ENCODE peak calls at places on chromosome 1, in six cellular contexts. A is body of pancreas, R is AG04449, C is heart right ventricle, Y is fibroblast of lung, N is endothelial cell of umbilical vein. Z is an unnamed sample.

GRCh38 chr1:32480003-32480402 is 15.1 kb downstream of the ZBTB8B start:
- DNase-seq in R (no peak), A (no peak), Y (no peak), C (no peak), N (no peak), Z (no peak)

GRCh38 chr1:235326719-235327558 is 1.0 kb downstream of the ARID4B start:
- DNase-seq in Y (no peak), R (no peak), C (peak), N (peak), A (peak), Z (no peak)

GRCh38 chr1:31435471-31436409 is 22.7 kb downstream of the SERINC2 start:
- DNase-seq in A (no peak), R (no peak), N (no peak), C (no peak), Y (no peak), Z (no peak)

GRCh38 chr1:58861510-58861909 is 77.7 kb upstream of the JUN start:
- DNase-seq in N (no peak), C (no peak), Y (no peak), A (no peak), R (no peak), Z (no peak)

GRCh38 chr1:21022279-21023040 is 154.2 kb downstream of the EIF4G3 start:
- DNase-seq in Y (peak), A (peak), R (peak), C (peak), N (peak), Z (peak)

GRCh38 chr1:25167269-25168192 is 64.8 kb downstream of the SYF2 start:
- DNase-seq in N (no peak), R (no peak), Y (no peak), A (peak), C (no peak), Z (no peak)

GRCh38 chr1:21752186-21752585 is 30.8 kb downstream of the USP48 start:
- DNase-seq in C (no peak), R (no peak), A (no peak), Y (no peak), N (no peak), Z (peak)

GRCh38 chr1:78519446-78519845 is 28.7 kb downstream of the PTGFR start:
- DNase-seq in N (no peak), A (no peak), C (no peak), R (no peak), Y (no peak), Z (peak)

GRCh38 chr1:177012342-177012741 is 152.2 kb downstream of the ASTN1 start:
- DNase-seq in R (no peak), A (no peak), N (no peak), Y (no peak), C (no peak), Z (no peak)

GRCh38 chr1:219537182-219537581 is 75.7 kb downstream of the ZC3H11B start:
- DNase-seq in R (no peak), A (no peak), Y (no peak), N (no peak), C (no peak), Z (no peak)

GRCh38 chr1:55989971-55990370 is 589.4 kb downstream of the PLPP3 start:
- DNase-seq in A (no peak), C (no peak), Y (peak), N (no peak), R (no peak), Z (no peak)

GRCh38 chr1:37484325-37485051 is 10.1 kb downstream of the ZC3H12A start:
- DNase-seq in R (no peak), Y (no peak), A (peak), N (no peak), C (no peak), Z (no peak)

GRCh38 chr1:81044708-81045107 is 756.0 kb upstream of the ADGRL2 start:
- DNase-seq in Y (peak), C (peak), R (no peak), A (no peak), N (no peak), Z (no peak)

GRCh38 chr1:7300893-7301292 is 470.2 kb upstream of the VAMP3 start:
- DNase-seq in N (peak), A (no peak), R (peak), C (no peak), Y (peak), Z (peak)

GRCh38 chr1:61950418-61950817 is 208.1 kb downstream of the PATJ start:
- DNase-seq in N (peak), C (no peak), Y (no peak), R (no peak), A (no peak), Z (no peak)

GRCh38 chr1:17439250-17440073 is at the start of gene RCC2:
- DNase-seq in N (peak), Y (peak), C (peak), R (no peak), A (peak), Z (peak)

GRCh38 chr1:15322648-15323350 is 75.8 kb downstream of the FHAD1 start:
- DNase-seq in C (peak), N (peak), Y (no peak), R (no peak), A (peak), Z (no peak)

GRCh38 chr1:13922440-13922839 is 222.5 kb downstream of the PRDM2 start:
- DNase-seq in C (no peak), Y (no peak), R (no peak), N (no peak), A (no peak), Z (no peak)

GRCh38 chr1:201190624-201191051 is at the start of gene IGFN1:
- DNase-seq in Y (no peak), R (no peak), C (no peak), N (no peak), A (no peak), Z (no peak)

GRCh38 chr1:247562169-247562568 is 13.2 kb downstream of the GCSAML start:
- DNase-seq in R (no peak), Y (no peak), N (no peak), A (no peak), C (no peak), Z (no peak)

GRCh38 chr1:33300673-33301072 is 20.2 kb downstream of the A3GALT2 start:
- DNase-seq in R (peak), A (peak), N (no peak), Y (peak), C (no peak), Z (peak)

GRCh38 chr1:58585591-58586151 is 8.6 kb upstream of the TACSTD2 start:
- DNase-seq in C (no peak), Y (peak), N (peak), A (no peak), R (no peak), Z (no peak)

GRCh38 chr1:156897078-156897825 is 3.7 kb downstream of the PEAR1 start:
- DNase-seq in R (no peak), C (no peak), N (peak), A (no peak), Y (peak), Z (no peak)

GRCh38 chr1:214966366-214966765 is 116.2 kb upstream of the KCNK2 start:
- DNase-seq in C (no peak), Y (peak), N (no peak), A (no peak), R (no peak), Z (no peak)

GRCh38 chr1:231337043-231337471 is 595 bp downstream of the EXOC8 start:
- DNase-seq in R (no peak), A (peak), C (peak), N (no peak), Y (no peak), Z (no peak)

GRCh38 chr1:77313491-77313890 is 31.7 kb downstream of the AK5 start:
- DNase-seq in R (no peak), A (peak), C (no peak), Y (peak), N (peak), Z (no peak)

GRCh38 chr1:31397360-31398095 is 15.5 kb upstream of the SERINC2 start:
- DNase-seq in R (no peak), Y (no peak), C (no peak), A (no peak), N (no peak), Z (no peak)

GRCh38 chr1:19438552-19439196 is 46.7 kb downstream of the CAPZB start:
- DNase-seq in N (no peak), A (no peak), R (no peak), C (no peak), Y (no peak), Z (no peak)

GRCh38 chr1:19437911-19438310 is 47.4 kb downstream of the CAPZB start:
- DNase-seq in Y (peak), N (peak), R (no peak), A (no peak), C (peak), Z (no peak)

GRCh38 chr1:19436716-19437476 is 48.4 kb downstream of the CAPZB start:
- DNase-seq in R (no peak), C (no peak), N (peak), A (peak), Y (peak), Z (no peak)

GRCh38 chr1:19441048-19441447 is 44.3 kb downstream of the CAPZB start:
- DNase-seq in C (no peak), A (no peak), N (no peak), Y (no peak), R (no peak), Z (no peak)

DNA sequence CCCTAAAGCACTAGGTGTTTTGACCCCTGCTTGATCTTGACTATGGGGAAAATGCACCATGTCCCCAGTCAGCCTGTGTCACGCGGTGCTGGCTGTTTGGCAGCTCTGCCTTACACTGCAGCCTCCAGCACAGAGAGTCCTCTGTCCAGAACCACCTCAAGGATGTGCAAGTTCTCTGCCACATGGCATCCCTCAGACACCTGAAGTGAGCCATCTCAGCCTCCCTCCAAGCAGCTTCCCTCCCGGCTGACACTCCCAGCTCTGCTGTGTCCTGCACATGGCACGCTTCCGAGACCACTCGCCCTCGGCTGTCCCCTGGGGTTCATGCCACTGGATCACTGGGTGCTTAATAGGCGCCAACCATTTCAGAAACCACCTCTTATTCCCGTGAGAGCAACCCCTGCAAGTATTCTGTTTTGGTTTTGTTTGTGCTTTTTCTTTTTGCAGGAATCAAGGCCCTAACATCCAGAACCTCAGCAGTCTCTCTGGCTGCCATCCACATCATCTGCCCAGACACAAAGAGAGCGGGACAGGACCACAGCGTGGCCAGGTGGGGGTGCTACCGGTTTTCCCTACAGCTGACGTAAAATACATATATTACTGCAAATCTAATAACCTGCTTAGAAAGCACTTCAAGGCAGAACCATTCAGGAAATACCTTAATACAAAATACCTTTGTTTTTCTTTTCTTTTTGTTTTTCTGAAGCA is 45.7 kb downstream of the CAPZB start:
- DNase-seq in C (no peak), Y (no peak), N (peak), A (no peak), R (no peak), Z (no peak)
- TF ChIP-seq CTCF in C (peak), Y (no peak), N (no peak), A (no peak), R (peak), Z (peak)

GRCh38 chr1:191582169-191582568 is 576.1 kb upstream of the RGS18 start:
- DNase-seq in C (no peak), R (no peak), A (no peak), Y (no peak), N (no peak), Z (no peak)
- TF ChIP-seq CTCF in C (no peak), R (no peak), A (no peak), Y (no peak), N (no peak), Z (no peak)

DNA sequence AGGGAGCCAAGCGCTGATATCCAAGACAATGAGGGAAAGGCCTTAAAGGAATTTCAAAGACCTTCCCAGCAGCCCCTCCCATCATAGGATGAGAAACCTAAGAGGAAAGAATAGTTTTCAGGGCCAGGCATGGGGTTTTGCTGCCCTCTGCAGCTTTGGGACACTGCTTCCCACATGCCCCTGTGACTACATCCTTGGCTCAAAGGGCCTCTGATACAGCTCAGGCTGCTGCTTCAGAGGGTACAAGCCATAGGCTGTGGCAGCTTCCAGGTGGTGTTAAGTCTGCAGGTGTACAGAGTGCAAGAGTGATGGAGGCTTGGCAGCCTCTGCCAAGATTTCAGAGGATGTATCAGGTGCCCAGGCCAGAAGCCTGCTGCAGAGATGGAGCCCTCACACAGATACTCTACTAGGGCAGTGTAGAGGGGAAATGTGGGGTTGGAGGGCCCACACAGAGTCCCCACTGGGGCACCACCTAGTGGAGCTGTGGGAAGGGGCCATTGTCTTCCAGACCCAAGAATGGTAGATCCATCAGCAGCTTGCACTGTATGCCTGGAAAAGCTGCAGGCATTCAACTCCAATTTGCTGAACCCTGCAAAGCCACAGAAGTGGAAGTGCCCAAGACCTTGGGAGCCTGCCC is 125.8 kb downstream of the SLC45A1 start:
- DNase-seq in C (peak), A (no peak), N (peak), Y (peak), R (no peak), Z (no peak)
- TF ChIP-seq CTCF in C (no peak), A (no peak), N (no peak), Y (peak), R (peak), Z (peak)

GRCh38 chr1:181587870-181588438 is 104.6 kb downstream of the CACNA1E start:
- DNase-seq in A (no peak), N (no peak), Y (no peak), R (no peak), C (no peak), Z (no peak)
- TF ChIP-seq CTCF in A (no peak), N (no peak), Y (no peak), R (no peak), C (no peak), Z (peak)

GRCh38 chr1:24005163-24005562 is 25.0 kb upstream of the SRSF10 start:
- DNase-seq in A (no peak), Y (no peak), N (no peak), C (no peak), R (no peak), Z (no peak)
- TF ChIP-seq CTCF in A (no peak), Y (no peak), N (no peak), C (no peak), R (no peak), Z (no peak)

GRCh38 chr1:47930215-47930885 is 66.8 kb downstream of the TRABD2B start:
- DNase-seq in Y (no peak), A (no peak), C (no peak), R (no peak), N (no peak), Z (no peak)
- TF ChIP-seq CTCF in Y (no peak), A (no peak), C (no peak), R (no peak), N (no peak), Z (no peak)

GRCh38 chr1:46094454-46094853 is 38.0 kb downstream of the PIK3R3 start:
- DNase-seq in C (no peak), A (no peak), Y (peak), R (no peak), N (no peak), Z (no peak)

GRCh38 chr1:46096269-46097148 is 35.9 kb downstream of the PIK3R3 start:
- DNase-seq in Y (no peak), N (no peak), A (no peak), R (no peak), C (no peak), Z (no peak)

GRCh38 chr1:46097149-46097472 is 35.3 kb downstream of the PIK3R3 start:
- DNase-seq in Y (no peak), R (no peak), C (no peak), N (no peak), A (no peak), Z (no peak)

GRCh38 chr1:46099215-46099614 is 33.2 kb downstream of the PIK3R3 start:
- DNase-seq in Y (no peak), N (no peak), C (no peak), R (no peak), A (no peak), Z (no peak)

GRCh38 chr1:46098043-46098712 is 34.3 kb downstream of the PIK3R3 start:
- DNase-seq in Y (no peak), C (no peak), A (no peak), N (no peak), R (no peak), Z (no peak)
- TF ChIP-seq CTCF in Y (no peak), C (no peak), A (no peak), N (no peak), R (no peak), Z (no peak)

GRCh38 chr1:89085781-89086180 is 20.8 kb upstream of the GBP1 start:
- DNase-seq in N (peak), C (peak), Y (peak), R (no peak), A (no peak), Z (no peak)
- TF ChIP-seq CTCF in N (no peak), C (peak), Y (peak), R (peak), A (no peak), Z (peak)